ENCODE peak calls at places on chromosomes 16 and 17, in nine cellular contexts. N, L, F, Q, H, A, K, X and E are unnamed samples.
A peak's percentile ranks its signal among the peaks of the same experiment; 100 is the strongest.

GRCh38 chr17:38559025-38559879 is 46.5 kb downstream of the SRCIN1 start:
- DNase-seq in L (no peak), X (no peak), H (peak; percentile 74), A (peak; percentile 96), N (peak; percentile 92), K (peak; percentile 80), Q (peak; percentile 73), F (peak; percentile 100), E (peak; percentile 93)

GRCh38 chr17:7993972-7994589 is 8.3 kb upstream of the GUCY2D start:
- DNase-seq in L (no peak), K (no peak), A (no peak), X (no peak), H (no peak), F (no peak), Q (no peak), N (no peak), E (no peak)

GRCh38 chr17:43758497-43759174 is at the start of gene SOST:
- DNase-seq in Q (no peak), F (no peak), L (no peak), A (no peak), K (no peak), X (no peak), N (no peak), H (no peak), E (no peak)

GRCh38 chr17:77474292-77474988 is 333.7 kb downstream of the SEC14L1 start:
- DNase-seq in Q (peak; percentile 81), F (no peak), N (no peak), X (no peak), A (no peak), L (no peak), K (no peak), H (peak; percentile 61), E (no peak)

GRCh38 chr16:28983644-28984043 is 1.2 kb upstream of the LAT start:
- DNase-seq in H (no peak), L (no peak), K (no peak), Q (no peak), F (no peak), A (no peak), N (no peak), X (no peak), E (no peak)

GRCh38 chr17:81578038-81578441 is 25.9 kb upstream of the FAAP100 start:
- DNase-seq in Q (peak; percentile 43), A (peak; percentile 55), F (peak; percentile 24), H (no peak), X (no peak), K (no peak), N (no peak), L (no peak), E (peak; percentile 44)

GRCh38 chr17:83002118-83002805 is 77.1 kb upstream of the METRNL start:
- DNase-seq in L (no peak), Q (no peak), X (no peak), A (no peak), H (no peak), K (no peak), F (no peak), N (no peak), E (no peak)

GRCh38 chr17:33389506-33390141 is 96.5 kb upstream of the ASIC2 start:
- DNase-seq in H (peak; percentile 2), N (no peak), A (peak; percentile 8), L (peak; percentile 46), F (no peak), X (no peak), Q (peak; percentile 26), K (no peak), E (no peak)

GRCh38 chr17:77127735-77128361 is 12.9 kb upstream of the SEC14L1 start:
- DNase-seq in N (no peak), X (no peak), F (no peak), A (no peak), K (no peak), L (no peak), Q (peak; percentile 65), H (peak; percentile 31), E (peak; percentile 93)

GRCh38 chr17:42563543-42563942 is 1.6 kb downstream of the COASY start:
- DNase-seq in X (no peak), L (no peak), K (no peak), N (no peak), A (no peak), H (no peak), Q (no peak), F (no peak), E (peak; percentile 85)

GRCh38 chr17:8739104-8739503 is 5.5 kb downstream of the CCDC42 start:
- DNase-seq in N (peak; percentile 58), X (no peak), L (no peak), Q (no peak), A (no peak), K (no peak), H (no peak), F (peak; percentile 93), E (no peak)

GRCh38 chr16:64309398-64310110 is 812.3 kb downstream of the CDH11 start:
- DNase-seq in H (no peak), K (no peak), F (no peak), N (no peak), L (no peak), A (no peak), X (no peak), Q (no peak), E (no peak)

GRCh38 chr17:71084219-71084618 is 914.9 kb downstream of the KCNJ2 start:
- DNase-seq in L (no peak), A (peak; percentile 30), Q (peak; percentile 45), K (peak; percentile 69), X (no peak), F (peak; percentile 78), H (peak; percentile 56), N (no peak), E (peak; percentile 76)
- TF ChIP-seq CTCF in L (peak; percentile 46), A (peak; percentile 19), Q (peak; percentile 64), K (peak; percentile 73), X (peak; percentile 26), F (peak; percentile 79), H (peak; percentile 53), N (peak; percentile 21), E (peak; percentile 55)

GRCh38 chr16:10668322-10669045 is 26.2 kb downstream of the TEKT5 start:
- DNase-seq in X (no peak), L (no peak), F (peak; percentile 77), Q (peak; percentile 25), N (no peak), H (peak; percentile 23), A (peak; percentile 31), K (no peak), E (peak; percentile 28)
- TF ChIP-seq CTCF in X (peak; percentile 75), L (peak; percentile 68), F (peak; percentile 75), Q (peak; percentile 56), N (no peak), H (peak; percentile 59), A (no peak), K (peak; percentile 63), E (peak; percentile 35)

DNA sequence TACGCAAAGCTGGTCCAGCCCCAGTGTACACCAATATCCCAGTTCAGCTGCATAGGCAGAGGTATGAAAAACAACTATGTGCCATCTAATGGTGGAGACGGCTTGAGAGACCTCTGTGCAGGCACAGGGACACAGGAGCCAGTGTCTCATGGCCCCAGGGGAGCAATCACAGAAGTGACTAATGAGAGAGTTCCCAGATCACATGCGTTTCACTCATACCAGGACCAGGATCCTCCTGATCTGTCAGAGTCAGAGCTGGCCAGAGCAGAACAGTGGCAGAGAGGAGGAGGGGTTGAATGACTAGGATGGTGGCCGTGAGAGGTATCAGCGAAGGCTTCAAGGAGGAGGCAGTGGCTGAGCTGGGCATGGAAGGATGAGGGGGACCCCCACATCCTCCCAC is 41.1 kb downstream of the TMEM132E start:
- DNase-seq in N (no peak), A (no peak), X (no peak), K (no peak), L (no peak), F (no peak), Q (no peak), H (no peak), E (no peak)
- TF ChIP-seq CTCF in N (no peak), A (no peak), X (no peak), K (no peak), L (no peak), F (no peak), Q (no peak), H (no peak), E (no peak)

DNA sequence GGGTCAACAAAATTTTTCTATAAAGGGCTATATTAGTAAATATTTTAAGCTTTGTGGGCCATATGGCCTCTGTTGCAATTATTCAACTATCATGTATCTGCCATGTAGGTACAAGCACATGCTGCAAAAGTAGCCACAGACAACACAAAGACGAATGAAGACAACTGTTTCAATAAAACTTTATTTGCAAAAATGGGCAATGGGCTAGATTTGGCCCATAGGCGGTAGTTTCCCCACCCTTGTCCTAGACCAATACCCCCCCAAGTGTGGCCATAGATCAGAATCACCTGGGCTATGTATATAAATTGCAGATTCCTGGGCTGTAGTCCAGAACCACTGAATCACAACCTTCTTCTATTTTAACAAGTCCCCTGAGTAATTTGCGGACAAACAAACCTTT is 331.0 kb upstream of the PSMD7 start:
- DNase-seq in L (no peak), K (no peak), F (no peak), Q (no peak), A (no peak), X (no peak), N (no peak), H (no peak), E (no peak)
- TF ChIP-seq CTCF in L (no peak), K (no peak), F (no peak), Q (no peak), A (no peak), X (no peak), N (no peak), H (no peak), E (no peak)

GRCh38 chr16:6682142-6682811 is 650.4 kb upstream of the RBFOX1 start:
- DNase-seq in X (no peak), N (peak; percentile 52), K (no peak), H (no peak), Q (no peak), F (peak; percentile 83), A (no peak), L (no peak), E (no peak)

GRCh38 chr16:6687593-6687992 is 645.1 kb upstream of the RBFOX1 start:
- DNase-seq in A (no peak), K (no peak), L (no peak), H (no peak), Q (no peak), N (no peak), F (no peak), X (no peak), E (no peak)

GRCh38 chr16:6689643-6690042 is 643.0 kb upstream of the RBFOX1 start:
- DNase-seq in N (no peak), A (no peak), H (no peak), F (no peak), X (no peak), Q (no peak), L (no peak), K (no peak), E (no peak)

DNA sequence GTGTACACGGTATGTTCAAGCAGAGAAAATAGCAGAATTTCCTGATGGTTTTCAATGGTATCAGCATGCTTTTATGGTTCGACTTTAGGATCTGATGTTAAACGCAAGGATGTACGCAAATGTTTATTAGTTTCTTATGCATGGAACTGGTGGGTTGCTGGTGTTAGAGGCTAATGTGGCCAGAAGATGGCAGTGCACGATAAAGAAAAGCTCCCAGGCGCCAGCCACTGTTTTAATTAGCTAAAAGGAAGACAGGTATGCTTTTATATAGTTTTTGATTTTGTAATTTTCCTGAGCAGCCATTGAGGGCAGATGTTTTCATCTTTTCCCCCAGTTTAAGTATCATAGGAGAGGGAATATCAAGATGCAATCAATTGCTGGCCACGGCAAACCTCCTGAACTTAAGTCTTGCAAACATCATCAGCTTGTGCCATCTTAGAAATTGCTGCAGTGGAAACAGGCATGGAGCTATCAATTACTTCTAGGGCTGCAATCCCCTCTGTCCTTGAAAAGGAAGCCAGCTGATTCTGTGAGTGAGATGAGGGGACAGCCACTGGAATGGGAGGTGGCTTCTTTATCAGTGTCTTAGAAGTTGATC is 648.5 kb upstream of the RBFOX1 start:
- DNase-seq in X (no peak), H (peak; percentile 1), A (peak; percentile 8), Q (no peak), K (no peak), F (no peak), N (peak; percentile 57), L (no peak), E (no peak)
- TF ChIP-seq CTCF in X (no peak), H (peak; percentile 23), A (peak; percentile 29), Q (peak; percentile 30), K (no peak), F (peak; percentile 91), N (no peak), L (no peak), E (peak; percentile 44)